ENCODE peak calls at places on chromosomes 16 and 17, in five cellular contexts. N, D, L, B and P are unnamed samples.

GRCh38 chr17:42077770-42078169 is 20.5 kb downstream of the ZNF385C start:
- DNase-seq in N (no peak), D (no peak), L (no peak), B (no peak), P (no peak)

GRCh38 chr17:77011173-77012011 is 129.4 kb upstream of the SEC14L1 start:
- DNase-seq in N (peak), D (no peak), L (no peak), B (no peak), P (no peak)

GRCh38 chr16:84379008-84379730 is 10.8 kb downstream of the ATP2C2 start:
- DNase-seq in N (no peak), D (no peak), L (no peak), B (peak), P (no peak)

GRCh38 chr16:28974007-28974436 is 556 bp upstream of the SPNS1 start:
- DNase-seq in N (no peak), D (peak), L (peak), B (peak), P (peak)

GRCh38 chr16:85145188-85145587 is 32.9 kb upstream of the CIBAR2 start:
- DNase-seq in N (no peak), D (no peak), L (no peak), B (no peak), P (no peak)

GRCh38 chr16:84013787-84014569 is 28.6 kb downstream of the SLC38A8 start:
- DNase-seq in N (peak), D (no peak), L (peak), B (peak), P (no peak)

GRCh38 chr17:4710693-4711634 is 532 bp downstream of the ARRB2 start:
- DNase-seq in N (peak), D (no peak), L (no peak), B (no peak), P (no peak)

GRCh38 chr17:59451706-59452105 is 113.7 kb upstream of the DHX40 start:
- DNase-seq in N (no peak), D (no peak), L (no peak), B (no peak), P (no peak)

GRCh38 chr16:1152651-1153259 is at the start of gene CACNA1H:
- DNase-seq in N (peak), D (peak), L (no peak), B (no peak), P (no peak)

GRCh38 chr16:64017789-64018188 is 1104.1 kb downstream of the CDH11 start:
- DNase-seq in N (no peak), D (no peak), L (no peak), B (no peak), P (no peak)

GRCh38 chr17:81566461-81567126 is 14.4 kb upstream of the FAAP100 start:
- DNase-seq in N (no peak), D (peak), L (peak), B (no peak), P (peak)

GRCh38 chr17:16941643-16942042 is 30.3 kb downstream of the TNFRSF13B start:
- DNase-seq in N (no peak), D (no peak), L (no peak), B (no peak), P (no peak)

GRCh38 chr16:242281-242680 is 7.7 kb downstream of the FAM234A start:
- DNase-seq in N (no peak), D (no peak), L (no peak), B (no peak), P (no peak)

GRCh38 chr16:582218-582613 is 7.7 kb upstream of the RAB40C start:
- DNase-seq in N (no peak), D (no peak), L (no peak), B (no peak), P (no peak)

GRCh38 chr16:88936008-88936912 is 40.7 kb downstream of the CBFA2T3 start:
- DNase-seq in N (no peak), D (no peak), L (no peak), B (no peak), P (no peak)

GRCh38 chr17:80163315-80163714 is 6.5 kb upstream of the CARD14 start:
- DNase-seq in N (no peak), D (no peak), L (no peak), B (no peak), P (no peak)

GRCh38 chr17:82603981-82604448 is 44.2 kb downstream of the WDR45B start:
- DNase-seq in N (no peak), D (no peak), L (peak), B (peak), P (no peak)

GRCh38 chr17:35898283-35899070 is 18.3 kb upstream of the CCL5 start:
- DNase-seq in N (peak), D (no peak), L (no peak), B (no peak), P (no peak)

GRCh38 chr17:38705803-38706624 is 941 bp downstream of the MLLT6 start:
- DNase-seq in N (no peak), D (peak), L (peak), B (peak), P (no peak)

GRCh38 chr16:47713225-47713595 is 252.1 kb downstream of the PHKB start:
- DNase-seq in N (peak), D (no peak), L (no peak), B (no peak), P (peak)

GRCh38 chr17:75077490-75078096 is 10.2 kb upstream of the SLC16A5 start:
- DNase-seq in N (peak), D (peak), L (no peak), B (peak), P (no peak)

GRCh38 chr17:36019423-36019822 is 1.7 kb upstream of the CCL23 start:
- DNase-seq in N (no peak), D (no peak), L (no peak), B (no peak), P (no peak)

GRCh38 chr17:82386256-82386831 is 14.8 kb downstream of the UTS2R start:
- DNase-seq in N (no peak), D (no peak), L (no peak), B (no peak), P (no peak)

GRCh38 chr16:84607694-84608093 is 10.2 kb downstream of the COTL1 start:
- DNase-seq in N (no peak), D (no peak), L (no peak), B (no peak), P (no peak)